ENCODE peak calls at places on chromosomes 4 and X, in seven cellular contexts. M, Q, K, I, F, G and T are unnamed samples.

GRCh38 chr4:47696823-47697222 is 141.0 kb downstream of the CORIN start:
- DNase-seq in G (no peak), M (no peak), K (no peak), Q (no peak), I (no peak), F (no peak), T (no peak)

GRCh38 chr4:187088070-187088799 is 364.6 kb upstream of the FAT1 start:
- DNase-seq in K (no peak), M (no peak), G (no peak), I (no peak), Q (no peak), F (no peak), T (no peak)

GRCh38 chr4:87093443-87094123 is 126.8 kb downstream of the KLHL8 start:
- DNase-seq in I (peak), Q (peak), F (peak), K (peak), M (no peak), G (peak), T (peak)

GRCh38 chr4:2820216-2820982 is 23.2 kb upstream of the ADD1 start:
- DNase-seq in M (no peak), Q (no peak), K (no peak), I (no peak), F (no peak), G (no peak), T (no peak)

GRCh38 chrX:110213183-110213582 is 104.7 kb downstream of the AMMECR1 start:
- DNase-seq in K (no peak), I (no peak), M (no peak), F (no peak), G (no peak), Q (no peak), T (no peak)

GRCh38 chrX:51421972-51422371 is 74.4 kb downstream of the NUDT11 start:
- DNase-seq in Q (no peak), F (no peak), M (no peak), I (no peak), G (no peak), K (no peak), T (no peak)

GRCh38 chrX:79325263-79325958 is 41.7 kb downstream of the ITM2A start:
- DNase-seq in F (peak), Q (no peak), K (no peak), I (no peak), G (no peak), M (no peak), T (no peak)

GRCh38 chr4:145347684-145348083 is 134.0 kb upstream of the SMAD1 start:
- DNase-seq in Q (no peak), G (no peak), I (no peak), M (peak), K (no peak), F (no peak), T (no peak)

GRCh38 chrX:3522016-3522690 is 175.7 kb upstream of the MXRA5 start:
- DNase-seq in F (no peak), K (no peak), I (no peak), M (no peak), Q (no peak), G (no peak), T (no peak)

GRCh38 chr4:170083546-170083945 is 6.2 kb downstream of the AADAT start:
- DNase-seq in G (no peak), I (no peak), K (no peak), M (no peak), Q (no peak), F (no peak), T (no peak)

GRCh38 chrX:97527725-97528124 is 644.0 kb downstream of the RPA4 start:
- DNase-seq in K (no peak), F (no peak), M (no peak), G (no peak), I (no peak), Q (no peak), T (no peak)

GRCh38 chr4:95289028-95289634 is 259.6 kb downstream of the UNC5C start:
- DNase-seq in I (no peak), K (no peak), G (no peak), Q (no peak), F (no peak), M (peak), T (no peak)

GRCh38 chrX:120264315-120264714 is 13.7 kb downstream of the ZBTB33 start:
- DNase-seq in M (no peak), Q (no peak), G (no peak), F (no peak), K (no peak), I (no peak), T (no peak)

GRCh38 chr4:5812506-5813229 is 80.2 kb downstream of the CRMP1 start:
- DNase-seq in M (peak), I (no peak), K (peak), G (peak), F (no peak), Q (peak), T (peak)

GRCh38 chr4:7747556-7747955 is 192.1 kb downstream of the AFAP1 start:
- DNase-seq in Q (no peak), K (no peak), F (no peak), I (no peak), M (no peak), G (no peak), T (no peak)

GRCh38 chr4:126777649-126778048 is 855.1 kb upstream of the INTU start:
- DNase-seq in I (no peak), F (no peak), G (peak), Q (no peak), M (peak), K (no peak), T (no peak)

GRCh38 chr4:79823148-79823763 is 249.8 kb downstream of the ANTXR2 start:
- DNase-seq in Q (no peak), F (no peak), K (no peak), M (peak), I (no peak), G (peak), T (no peak)

GRCh38 chrX:47483310-47484268 is 567 bp upstream of the ZNF41 start:
- DNase-seq in M (no peak), F (no peak), Q (no peak), I (no peak), K (peak), G (peak), T (no peak)

GRCh38 chrX:1945879-1946278 is 331.0 kb downstream of the ASMT start:
- DNase-seq in K (no peak), Q (no peak), G (no peak), F (no peak), I (no peak), M (no peak), T (no peak)

GRCh38 chrX:1105671-1106419 is 106.6 kb downstream of the CRLF2 start:
- DNase-seq in M (no peak), G (no peak), F (no peak), Q (no peak), I (no peak), K (no peak), T (no peak)

GRCh38 chr4:151866266-151866918 is 105.6 kb upstream of the GATB start:
- DNase-seq in M (no peak), I (no peak), K (no peak), Q (no peak), F (no peak), G (no peak), T (no peak)

GRCh38 chrX:77003956-77004355 is 443.2 kb upstream of the FGF16 start:
- DNase-seq in Q (no peak), G (no peak), K (no peak), M (no peak), I (peak), F (no peak), T (no peak)

GRCh38 chrX:126820700-126821420 is 1.3 kb downstream of the PRR32 start:
- DNase-seq in K (no peak), Q (no peak), M (no peak), I (no peak), G (no peak), F (no peak), T (no peak)

GRCh38 chr4:41281038-41281634 is 24.4 kb downstream of the UCHL1 start:
- DNase-seq in K (peak), G (peak), I (peak), Q (peak), M (peak), F (no peak), T (peak)

GRCh38 chr4:127870688-127871087 is 10.0 kb upstream of the PLK4 start:
- DNase-seq in K (no peak), Q (no peak), I (no peak), F (no peak), M (peak), G (peak), T (no peak)

GRCh38 chrX:108072746-108073145 is 18.6 kb downstream of the PSMD10 start:
- DNase-seq in K (no peak), G (peak), F (no peak), Q (no peak), I (no peak), M (peak), T (no peak)

GRCh38 chr4:52954771-52955170 is 92.7 kb downstream of the RASL11B start:
- DNase-seq in I (no peak), G (no peak), M (no peak), Q (no peak), K (no peak), F (no peak), T (no peak)

GRCh38 chr4:41391271-41391670 is 134.5 kb downstream of the UCHL1 start:
- DNase-seq in F (no peak), G (no peak), I (no peak), M (no peak), K (no peak), Q (no peak), T (no peak)

GRCh38 chr4:113636877-113637276 is 124.7 kb downstream of the CAMK2D start:
- DNase-seq in F (peak), G (peak), M (peak), Q (no peak), I (no peak), K (no peak), T (no peak)

GRCh38 chrX:31223817-31224216 is 152.0 kb upstream of the FTHL17 start:
- DNase-seq in K (no peak), Q (no peak), G (peak), M (no peak), I (no peak), F (no peak), T (no peak)

GRCh38 chr4:105551968-105552746 is at the start of gene ARHGEF38:
- DNase-seq in M (no peak), I (no peak), G (peak), K (peak), Q (no peak), F (no peak), T (peak)

GRCh38 chrX:70504772-70505450 is 60.3 kb downstream of the DLG3 start:
- DNase-seq in F (no peak), M (no peak), Q (no peak), I (peak), K (no peak), G (no peak), T (no peak)

GRCh38 chr4:81508786-81509574 is 37.3 kb upstream of the RASGEF1B start:
- DNase-seq in K (no peak), I (no peak), G (no peak), M (no peak), F (no peak), Q (no peak), T (no peak)

GRCh38 chr4:82433791-82434190 is 3.4 kb downstream of the ENOPH1 start:
- DNase-seq in M (no peak), Q (no peak), K (no peak), F (no peak), I (no peak), G (no peak), T (no peak)

GRCh38 chrX:154436597-154437397 is at the start of gene GDI1:
- DNase-seq in M (no peak), G (peak), F (peak), Q (peak), K (peak), I (peak), T (no peak)

GRCh38 chr4:107261241-107261874 is 225.2 kb upstream of the DKK2 start:
- DNase-seq in K (no peak), G (peak), Q (no peak), I (no peak), M (no peak), F (no peak), T (no peak)

GRCh38 chr4:45363931-45364330 is 637.6 kb upstream of the GNPDA2 start:
- DNase-seq in M (no peak), I (no peak), G (no peak), K (no peak), F (no peak), Q (no peak), T (no peak)

GRCh38 chr4:165131247-165131832 is 18.7 kb upstream of the TMEM192 start:
- DNase-seq in M (peak), F (peak), G (peak), K (peak), I (peak), Q (peak), T (peak)

GRCh38 chr4:89615056-89615455 is 221.9 kb downstream of the SNCA start:
- DNase-seq in K (no peak), I (no peak), G (no peak), Q (no peak), F (no peak), M (no peak), T (no peak)

GRCh38 chrX:133053854-133054565 is 42.9 kb downstream of the USP26 start:
- DNase-seq in M (peak), K (no peak), I (no peak), Q (no peak), F (no peak), G (no peak), T (no peak)